ENCODE peak calls at places on chromosomes 6 and 20, in seven cellular contexts. D is stimulated activated CD4-positive, alpha-beta T cell treated with anti-CD3 and anti-CD28 coated beads, Interleukin-12 subunit alpha, Interleukin-12 subunit beta, amount 100 ng/mL, for 48 hours; R is RKO; V is germinal center; S is cardiac fibroblast; X is choroid plexus epithelial cell; F is T-helper 2 cell. P is an unnamed sample.

GRCh38 chr6:158560787-158561246 is 926 bp downstream of the TMEM181 start:
- DNase-seq in D (no peak), R (peak), V (no peak), S (peak), X (peak), F (no peak), P (peak)

GRCh38 chr6:167794386-167795157 is 32.1 kb upstream of the AFDN start:
- DNase-seq in D (no peak), R (no peak), V (no peak), S (no peak), X (no peak), F (no peak), P (no peak)

GRCh38 chr6:170135821-170136471 is 154.9 kb downstream of the DLL1 start:
- DNase-seq in D (no peak), R (no peak), V (no peak), S (no peak), X (no peak), F (no peak), P (no peak)

GRCh38 chr6:13641315-13641714 is 26.2 kb downstream of the NOL7 start:
- DNase-seq in D (no peak), R (no peak), V (no peak), S (peak), X (peak), F (no peak), P (no peak)

GRCh38 chr20:23225407-23226060 is 125.1 kb upstream of the NXT1 start:
- DNase-seq in D (no peak), R (no peak), V (no peak), S (peak), X (peak), F (no peak), P (no peak)

GRCh38 chr20:50001784-50002311 is 19.1 kb downstream of the SNAI1 start:
- DNase-seq in D (no peak), R (no peak), V (no peak), S (no peak), X (no peak), F (no peak), P (no peak)

GRCh38 chr20:33883164-33883563 is 72.0 kb downstream of the CHMP4B start:
- DNase-seq in D (no peak), R (no peak), V (no peak), S (no peak), X (no peak), F (no peak), P (no peak)

GRCh38 chr6:75431379-75431778 is 62.2 kb downstream of the FILIP1 start:
- DNase-seq in D (no peak), R (no peak), V (no peak), S (peak), X (peak), F (no peak), P (no peak)

GRCh38 chr6:137846772-137847313 is 20.2 kb upstream of the TNFAIP3 start:
- DNase-seq in D (no peak), R (no peak), V (no peak), S (no peak), X (no peak), F (no peak), P (peak)

GRCh38 chr6:32940656-32941411 is at the start of gene HLA-DMB:
- DNase-seq in D (peak), R (peak), V (peak), S (peak), X (peak), F (no peak), P (peak)

GRCh38 chr6:157045831-157046454 is 268.8 kb downstream of the ARID1B start:
- DNase-seq in D (no peak), R (peak), V (no peak), S (peak), X (peak), F (no peak), P (no peak)

GRCh38 chr6:153525998-153526397 is 394.9 kb upstream of the RGS17 start:
- DNase-seq in D (no peak), R (no peak), V (no peak), S (no peak), X (no peak), F (no peak), P (no peak)

GRCh38 chr20:18388860-18389259 is 78.0 kb downstream of the DZANK1 start:
- DNase-seq in D (no peak), R (peak), V (no peak), S (peak), X (peak), F (no peak), P (no peak)

GRCh38 chr6:115896538-115897129 is 164.1 kb downstream of the FRK start:
- DNase-seq in D (peak), R (peak), V (peak), S (peak), X (peak), F (no peak), P (no peak)

GRCh38 chr20:55417797-55418196 is 587.5 kb downstream of the CBLN4 start:
- DNase-seq in D (no peak), R (no peak), V (no peak), S (no peak), X (no peak), F (no peak), P (no peak)

GRCh38 chr20:24296477-24297380 is 172.7 kb upstream of the SYNDIG1 start:
- DNase-seq in D (no peak), R (no peak), V (no peak), S (no peak), X (no peak), F (no peak), P (no peak)

GRCh38 chr6:40377173-40377806 is 209.9 kb downstream of the LRFN2 start:
- DNase-seq in D (no peak), R (no peak), V (no peak), S (no peak), X (no peak), F (no peak), P (no peak)

GRCh38 chr20:3766832-3767433 is 620 bp downstream of the ADISSP start:
- DNase-seq in D (no peak), R (peak), V (no peak), S (no peak), X (no peak), F (no peak), P (no peak)

GRCh38 chr6:132065556-132065955 is 114.4 kb upstream of the CCN2 start:
- DNase-seq in D (no peak), R (peak), V (no peak), S (no peak), X (peak), F (no peak), P (no peak)

GRCh38 chr20:4840831-4841230 is 119.1 kb downstream of the PRND start:
- DNase-seq in D (no peak), R (no peak), V (peak), S (no peak), X (no peak), F (no peak), P (no peak)

GRCh38 chr6:14270925-14271791 is 153.6 kb downstream of the CD83 start:
- DNase-seq in D (peak), R (no peak), V (no peak), S (peak), X (peak), F (peak), P (no peak)

GRCh38 chr20:4508773-4509172 is 212.9 kb upstream of the PRND start:
- DNase-seq in D (no peak), R (no peak), V (no peak), S (no peak), X (no peak), F (no peak), P (no peak)

GRCh38 chr6:162845972-162846371 is 118.2 kb downstream of the PACRG start:
- DNase-seq in D (no peak), R (no peak), V (no peak), S (no peak), X (no peak), F (no peak), P (no peak)

GRCh38 chr20:45470939-45471338 is 1.4 kb downstream of the WFDC2 start:
- DNase-seq in D (no peak), R (no peak), V (no peak), S (peak), X (no peak), F (no peak), P (no peak)

GRCh38 chr6:37020426-37021211 is 15.2 kb downstream of the FGD2 start:
- DNase-seq in D (no peak), R (no peak), V (no peak), S (no peak), X (no peak), F (no peak), P (no peak)

GRCh38 chr6:56758120-56758519 is 115.4 kb upstream of the DST start:
- DNase-seq in D (no peak), R (no peak), V (no peak), S (no peak), X (no peak), F (no peak), P (no peak)

GRCh38 chr20:32189123-32189410 is 18.5 kb downstream of the PLAGL2 start:
- DNase-seq in D (no peak), R (no peak), V (no peak), S (no peak), X (no peak), F (no peak), P (no peak)

GRCh38 chr6:169725270-169726048 is 1.2 kb upstream of the PHF10 start:
- DNase-seq in D (no peak), R (peak), V (peak), S (peak), X (peak), F (no peak), P (no peak)

GRCh38 chr6:130503146-130503545 is 137.3 kb downstream of the TMEM200A start:
- DNase-seq in D (no peak), R (no peak), V (no peak), S (peak), X (peak), F (no peak), P (no peak)

GRCh38 chr6:170124150-170124549 is 166.7 kb downstream of the DLL1 start:
- DNase-seq in D (no peak), R (no peak), V (no peak), S (no peak), X (no peak), F (no peak), P (no peak)

GRCh38 chr6:108876929-108877775 is 28.9 kb downstream of the ARMC2 start:
- DNase-seq in D (no peak), R (no peak), V (no peak), S (peak), X (peak), F (no peak), P (no peak)

GRCh38 chr6:43219814-43220213 is 9.5 kb downstream of the DNPH1 start:
- DNase-seq in D (no peak), R (no peak), V (no peak), S (no peak), X (no peak), F (no peak), P (no peak)

GRCh38 chr20:61442075-61442670 is 190.1 kb downstream of the CDH4 start:
- DNase-seq in D (no peak), R (no peak), V (no peak), S (no peak), X (peak), F (no peak), P (no peak)

GRCh38 chr6:130306377-130306776 is 59.4 kb upstream of the TMEM200A start:
- DNase-seq in D (no peak), R (no peak), V (no peak), S (no peak), X (peak), F (no peak), P (no peak)

GRCh38 chr20:61701802-61702201 is 363.9 kb downstream of the TAF4 start:
- DNase-seq in D (no peak), R (no peak), V (no peak), S (no peak), X (no peak), F (no peak), P (no peak)

GRCh38 chr6:158283304-158284005 is 28.8 kb upstream of the TULP4 start:
- DNase-seq in D (no peak), R (no peak), V (no peak), S (peak), X (peak), F (no peak), P (no peak)